ENCODE peak calls at places on chromosomes 6 and 20, in ten cellular contexts. One of them, this sample, is unnamed.
A peak's percentile ranks its signal among the peaks of the same experiment; 100 is the strongest.

GRCh38 chr20:37939701-37940151 is 36.8 kb downstream of the VSTM2L start:
- DNase-seq in ovary: no peak
- DNase-seq in progenitor cell of endocrine pancreas: no peak
- DNase-seq in lower leg skin: no peak
- DNase-seq in cardiac fibroblast: no peak
- DNase-seq in WTC11: no peak
- DNase-seq in mucosa of descending colon: no peak
- DNase-seq in A673: no peak
- DNase-seq in HCT116: no peak
- DNase-seq in GM20000: no peak
- DNase-seq in this sample: peak; percentile 90

GRCh38 chr20:51169813-51170212 is 146.9 kb upstream of the KCNG1 start:
- DNase-seq in A673: no peak
- DNase-seq in lower leg skin: no peak
- DNase-seq in GM20000: no peak
- DNase-seq in progenitor cell of endocrine pancreas: no peak
- DNase-seq in ovary: no peak
- DNase-seq in WTC11: no peak
- DNase-seq in HCT116: no peak
- DNase-seq in cardiac fibroblast: no peak
- DNase-seq in mucosa of descending colon: no peak
- DNase-seq in this sample: no peak

GRCh38 chr6:154882107-154882506 is 113.0 kb upstream of the TIAM2 start:
- DNase-seq in cardiac fibroblast: peak; percentile 48
- DNase-seq in HCT116: no peak
- DNase-seq in GM20000: no peak
- DNase-seq in WTC11: no peak
- DNase-seq in progenitor cell of endocrine pancreas: no peak
- DNase-seq in mucosa of descending colon: no peak
- DNase-seq in ovary: no peak
- DNase-seq in lower leg skin: peak; percentile 33
- DNase-seq in A673: no peak
- DNase-seq in this sample: no peak

GRCh38 chr20:63977392-63978276 is 1.8 kb downstream of the SAMD10 start:
- DNase-seq in lower leg skin: no peak
- DNase-seq in HCT116: no peak
- DNase-seq in GM20000: no peak
- DNase-seq in A673: no peak
- DNase-seq in cardiac fibroblast: peak; percentile 69
- DNase-seq in mucosa of descending colon: no peak
- DNase-seq in progenitor cell of endocrine pancreas: no peak
- DNase-seq in ovary: no peak
- DNase-seq in WTC11: no peak
- DNase-seq in this sample: peak; percentile 5

GRCh38 chr20:52179331-52180166 is 12.0 kb downstream of the ZFP64 start:
- DNase-seq in ovary: no peak
- DNase-seq in A673: no peak
- DNase-seq in progenitor cell of endocrine pancreas: no peak
- DNase-seq in HCT116: no peak
- DNase-seq in GM20000: peak; percentile 85
- DNase-seq in lower leg skin: no peak
- DNase-seq in WTC11: no peak
- DNase-seq in mucosa of descending colon: no peak
- DNase-seq in cardiac fibroblast: no peak
- DNase-seq in this sample: no peak

GRCh38 chr6:149934249-149935156 is 7.3 kb upstream of the ULBP2 start:
- DNase-seq in ovary: peak; percentile 52
- DNase-seq in progenitor cell of endocrine pancreas: no peak
- DNase-seq in HCT116: peak; percentile 76
- DNase-seq in lower leg skin: peak; percentile 70
- DNase-seq in A673: peak; percentile 87
- DNase-seq in mucosa of descending colon: peak; percentile 91
- DNase-seq in cardiac fibroblast: peak; percentile 86
- DNase-seq in WTC11: peak; percentile 55
- DNase-seq in GM20000: peak; percentile 61
- DNase-seq in this sample: no peak

GRCh38 chr6:107361568-107362270 is 97.6 kb downstream of the PDSS2 start:
- DNase-seq in A673: no peak
- DNase-seq in WTC11: no peak
- DNase-seq in GM20000: no peak
- DNase-seq in lower leg skin: no peak
- DNase-seq in HCT116: no peak
- DNase-seq in cardiac fibroblast: peak; percentile 82
- DNase-seq in ovary: no peak
- DNase-seq in mucosa of descending colon: no peak
- DNase-seq in progenitor cell of endocrine pancreas: no peak
- DNase-seq in this sample: no peak

GRCh38 chr6:130377371-130377770 is 11.6 kb downstream of the TMEM200A start:
- DNase-seq in GM20000: no peak
- DNase-seq in ovary: no peak
- DNase-seq in WTC11: no peak
- DNase-seq in HCT116: no peak
- DNase-seq in cardiac fibroblast: no peak
- DNase-seq in progenitor cell of endocrine pancreas: no peak
- DNase-seq in A673: no peak
- DNase-seq in mucosa of descending colon: no peak
- DNase-seq in lower leg skin: no peak
- DNase-seq in this sample: no peak

GRCh38 chr6:3797231-3798200 is 46.0 kb upstream of the PXDC1 start:
- DNase-seq in HCT116: no peak
- DNase-seq in mucosa of descending colon: no peak
- DNase-seq in cardiac fibroblast: peak; percentile 91
- DNase-seq in progenitor cell of endocrine pancreas: no peak
- DNase-seq in GM20000: no peak
- DNase-seq in lower leg skin: no peak
- DNase-seq in A673: no peak
- DNase-seq in WTC11: no peak
- DNase-seq in ovary: no peak
- DNase-seq in this sample: no peak

GRCh38 chr6:3795836-3796395 is 44.4 kb upstream of the PXDC1 start:
- DNase-seq in lower leg skin: no peak
- DNase-seq in progenitor cell of endocrine pancreas: no peak
- DNase-seq in mucosa of descending colon: no peak
- DNase-seq in A673: no peak
- DNase-seq in GM20000: no peak
- DNase-seq in cardiac fibroblast: no peak
- DNase-seq in HCT116: no peak
- DNase-seq in ovary: no peak
- DNase-seq in WTC11: no peak
- DNase-seq in this sample: no peak

GRCh38 chr6:3794092-3794491 is 42.6 kb upstream of the PXDC1 start:
- DNase-seq in mucosa of descending colon: no peak
- DNase-seq in HCT116: no peak
- DNase-seq in cardiac fibroblast: no peak
- DNase-seq in progenitor cell of endocrine pancreas: no peak
- DNase-seq in lower leg skin: no peak
- DNase-seq in A673: no peak
- DNase-seq in WTC11: no peak
- DNase-seq in ovary: no peak
- DNase-seq in GM20000: peak; percentile 43
- DNase-seq in this sample: no peak

GRCh38 chr6:3798211-3798909 is 46.8 kb upstream of the PXDC1 start:
- DNase-seq in mucosa of descending colon: no peak
- DNase-seq in ovary: no peak
- DNase-seq in A673: no peak
- DNase-seq in progenitor cell of endocrine pancreas: no peak
- DNase-seq in HCT116: no peak
- DNase-seq in WTC11: no peak
- DNase-seq in lower leg skin: no peak
- DNase-seq in GM20000: no peak
- DNase-seq in cardiac fibroblast: no peak
- DNase-seq in this sample: no peak

DNA sequence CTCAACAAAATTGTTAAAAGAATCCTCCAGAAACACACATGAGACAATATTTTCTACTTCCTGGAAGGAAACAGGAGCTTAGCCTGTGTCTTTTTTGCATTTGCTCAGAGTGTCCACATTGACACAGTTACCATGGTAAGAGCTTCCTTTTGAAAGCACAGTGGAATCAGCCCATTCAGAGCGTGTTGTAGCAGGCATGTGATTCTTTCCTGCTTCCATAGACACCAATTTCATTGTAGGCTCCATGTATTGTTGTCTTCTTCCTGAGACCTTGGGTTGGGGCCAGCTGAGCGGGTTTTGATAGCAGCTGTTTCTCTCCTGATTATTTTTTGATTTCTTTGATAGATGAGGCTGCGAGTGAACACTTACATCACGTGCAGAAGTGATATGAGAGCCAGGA is 44.9 kb upstream of the PXDC1 start:
- DNase-seq in A673: no peak
- DNase-seq in GM20000: no peak
- DNase-seq in cardiac fibroblast: peak; percentile 64
- DNase-seq in HCT116: no peak
- DNase-seq in mucosa of descending colon: no peak
- DNase-seq in progenitor cell of endocrine pancreas: no peak
- DNase-seq in lower leg skin: no peak
- DNase-seq in WTC11: no peak
- DNase-seq in ovary: no peak
- DNase-seq in this sample: no peak
- TF ChIP-seq CTCF in A673: no peak
- TF ChIP-seq CTCF in GM20000: no peak
- TF ChIP-seq CTCF in cardiac fibroblast: no peak
- TF ChIP-seq CTCF in HCT116: no peak
- TF ChIP-seq CTCF in mucosa of descending colon: no peak
- TF ChIP-seq CTCF in progenitor cell of endocrine pancreas: no peak
- TF ChIP-seq CTCF in lower leg skin: no peak
- TF ChIP-seq CTCF in WTC11: no peak
- TF ChIP-seq CTCF in ovary: no peak
- TF ChIP-seq CTCF in this sample: no peak

DNA sequence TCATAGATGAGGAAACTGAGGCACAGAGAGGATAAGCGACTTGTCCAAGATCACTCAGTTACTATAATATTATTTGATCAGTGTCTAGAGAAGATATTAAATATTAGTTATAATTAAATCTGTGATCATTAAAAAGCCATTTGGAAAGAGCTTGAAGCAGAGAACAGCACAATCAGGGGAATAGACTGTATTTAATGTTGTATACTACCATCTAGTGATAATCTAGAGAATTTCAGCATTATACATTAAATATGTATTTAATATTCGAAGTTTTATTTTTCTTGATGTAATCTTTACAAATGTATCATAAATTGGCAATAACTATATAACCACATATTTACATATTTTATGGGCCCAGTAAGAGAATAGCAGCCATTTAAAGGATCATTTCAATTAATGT is 20.2 kb upstream of the MTCL3 start:
- DNase-seq in mucosa of descending colon: no peak
- DNase-seq in HCT116: no peak
- DNase-seq in WTC11: no peak
- DNase-seq in A673: peak; percentile 42
- DNase-seq in ovary: no peak
- DNase-seq in progenitor cell of endocrine pancreas: no peak
- DNase-seq in GM20000: peak; percentile 36
- DNase-seq in cardiac fibroblast: peak; percentile 59
- DNase-seq in lower leg skin: no peak
- DNase-seq in this sample: no peak
- TF ChIP-seq CTCF in mucosa of descending colon: no peak
- TF ChIP-seq CTCF in HCT116: peak; percentile 28
- TF ChIP-seq CTCF in WTC11: no peak
- TF ChIP-seq CTCF in A673: peak; percentile 61
- TF ChIP-seq CTCF in ovary: no peak
- TF ChIP-seq CTCF in progenitor cell of endocrine pancreas: peak; percentile 26
- TF ChIP-seq CTCF in GM20000: no peak
- TF ChIP-seq CTCF in cardiac fibroblast: peak; percentile 32
- TF ChIP-seq CTCF in lower leg skin: no peak
- TF ChIP-seq CTCF in this sample: peak; percentile 64

GRCh38 chr20:3408251-3408637 is 775 bp upstream of the DNAAF9 start:
- DNase-seq in HCT116: no peak
- DNase-seq in mucosa of descending colon: no peak
- DNase-seq in cardiac fibroblast: no peak
- DNase-seq in GM20000: no peak
- DNase-seq in A673: no peak
- DNase-seq in progenitor cell of endocrine pancreas: no peak
- DNase-seq in WTC11: no peak
- DNase-seq in ovary: no peak
- DNase-seq in lower leg skin: no peak
- DNase-seq in this sample: no peak

GRCh38 chr20:3405139-3405538 is 2.3 kb downstream of the DNAAF9 start:
- DNase-seq in WTC11: no peak
- DNase-seq in cardiac fibroblast: no peak
- DNase-seq in HCT116: no peak
- DNase-seq in mucosa of descending colon: no peak
- DNase-seq in lower leg skin: no peak
- DNase-seq in A673: no peak
- DNase-seq in ovary: no peak
- DNase-seq in progenitor cell of endocrine pancreas: no peak
- DNase-seq in GM20000: no peak
- DNase-seq in this sample: no peak

GRCh38 chr20:3405696-3406358 is 1.6 kb downstream of the DNAAF9 start:
- DNase-seq in ovary: no peak
- DNase-seq in HCT116: no peak
- DNase-seq in progenitor cell of endocrine pancreas: no peak
- DNase-seq in WTC11: no peak
- DNase-seq in mucosa of descending colon: no peak
- DNase-seq in lower leg skin: no peak
- DNase-seq in GM20000: no peak
- DNase-seq in A673: no peak
- DNase-seq in cardiac fibroblast: no peak
- DNase-seq in this sample: no peak

GRCh38 chr20:3407426-3408250 is at the start of gene DNAAF9:
- DNase-seq in progenitor cell of endocrine pancreas: peak; percentile 69
- DNase-seq in mucosa of descending colon: peak; percentile 61
- DNase-seq in cardiac fibroblast: peak; percentile 75
- DNase-seq in GM20000: peak; percentile 92
- DNase-seq in HCT116: peak; percentile 38
- DNase-seq in WTC11: peak; percentile 74
- DNase-seq in ovary: peak; percentile 81
- DNase-seq in lower leg skin: peak; percentile 70
- DNase-seq in A673: peak; percentile 82
- DNase-seq in this sample: peak; percentile 35

GRCh38 chr20:3406481-3407425 is 716 bp downstream of the DNAAF9 start:
- DNase-seq in HCT116: no peak
- DNase-seq in lower leg skin: peak; percentile 43
- DNase-seq in WTC11: peak; percentile 30
- DNase-seq in A673: peak; percentile 65
- DNase-seq in progenitor cell of endocrine pancreas: no peak
- DNase-seq in mucosa of descending colon: peak; percentile 31
- DNase-seq in GM20000: peak; percentile 35
- DNase-seq in ovary: peak; percentile 40
- DNase-seq in cardiac fibroblast: peak; percentile 79
- DNase-seq in this sample: no peak
- TF ChIP-seq CTCF in HCT116: no peak
- TF ChIP-seq CTCF in lower leg skin: no peak
- TF ChIP-seq CTCF in WTC11: no peak
- TF ChIP-seq CTCF in A673: no peak
- TF ChIP-seq CTCF in progenitor cell of endocrine pancreas: no peak
- TF ChIP-seq CTCF in mucosa of descending colon: no peak
- TF ChIP-seq CTCF in GM20000: no peak
- TF ChIP-seq CTCF in ovary: no peak
- TF ChIP-seq CTCF in cardiac fibroblast: no peak
- TF ChIP-seq CTCF in this sample: no peak

DNA sequence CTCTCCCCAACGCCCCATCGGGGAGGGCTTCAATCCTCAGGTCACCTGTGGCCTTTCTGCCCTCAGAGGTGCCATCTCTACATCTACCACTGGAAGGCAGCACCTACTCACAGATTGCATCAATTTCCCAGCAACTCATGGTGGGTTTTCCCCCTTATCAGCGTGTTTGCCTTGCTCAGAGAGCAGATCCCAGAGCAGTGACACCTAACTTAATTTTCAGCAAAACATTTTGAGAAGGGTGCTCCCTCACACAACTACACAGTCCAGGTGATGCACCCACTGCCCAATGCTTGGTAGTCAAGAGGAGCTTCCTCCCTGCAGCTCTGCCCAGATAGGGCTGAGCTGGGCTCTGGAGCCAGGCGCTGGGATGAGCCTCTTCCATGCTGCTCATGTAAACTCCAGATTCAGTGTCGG is 48.2 kb downstream of the PLG start:
- DNase-seq in GM20000: peak; percentile 39
- DNase-seq in HCT116: peak; percentile 18
- DNase-seq in lower leg skin: no peak
- DNase-seq in ovary: no peak
- DNase-seq in mucosa of descending colon: no peak
- DNase-seq in WTC11: peak; percentile 74
- DNase-seq in progenitor cell of endocrine pancreas: peak; percentile 35
- DNase-seq in A673: peak; percentile 14
- DNase-seq in cardiac fibroblast: no peak
- DNase-seq in this sample: no peak
- TF ChIP-seq CTCF in GM20000: peak; percentile 12
- TF ChIP-seq CTCF in HCT116: peak; percentile 90
- TF ChIP-seq CTCF in lower leg skin: no peak
- TF ChIP-seq CTCF in ovary: no peak
- TF ChIP-seq CTCF in mucosa of descending colon: no peak
- TF ChIP-seq CTCF in WTC11: peak; percentile 66
- TF ChIP-seq CTCF in progenitor cell of endocrine pancreas: peak; percentile 80
- TF ChIP-seq CTCF in A673: peak; percentile 42
- TF ChIP-seq CTCF in cardiac fibroblast: no peak
- TF ChIP-seq CTCF in this sample: peak; percentile 64

This sample was measured in D721Med.